ENCODE peak calls at places on chromosomes 6 and 20, in nine cellular contexts. One of them, this sample, is unnamed.

GRCh38 chr20:62529916-62530642 is 54.3 kb upstream of the GATA5 start:
- DNase-seq in activated B cell treated with CpG ODN at 0.5 μM for 24 hours: no peak
- DNase-seq in progenitor cell of endocrine pancreas: no peak
- DNase-seq in body of pancreas: no peak
- DNase-seq in CD8-positive, alpha-beta T cell: no peak
- DNase-seq in epithelial cell of esophagus: no peak
- DNase-seq in HepG2: no peak
- DNase-seq in spleen: no peak
- DNase-seq in GM13977: no peak
- DNase-seq in this sample: no peak

GRCh38 chr6:80523029-80523428 is 416.6 kb downstream of the BCKDHB start:
- DNase-seq in activated B cell treated with CpG ODN at 0.5 μM for 24 hours: no peak
- DNase-seq in progenitor cell of endocrine pancreas: no peak
- DNase-seq in body of pancreas: no peak
- DNase-seq in CD8-positive, alpha-beta T cell: no peak
- DNase-seq in epithelial cell of esophagus: no peak
- DNase-seq in HepG2: no peak
- DNase-seq in spleen: no peak
- DNase-seq in GM13977: no peak
- DNase-seq in this sample: no peak

GRCh38 chr6:61868507-61869080 is 417.4 kb downstream of the KHDRBS2 start:
- DNase-seq in activated B cell treated with CpG ODN at 0.5 μM for 24 hours: no peak
- DNase-seq in progenitor cell of endocrine pancreas: no peak
- DNase-seq in body of pancreas: no peak
- DNase-seq in CD8-positive, alpha-beta T cell: no peak
- DNase-seq in epithelial cell of esophagus: no peak
- DNase-seq in HepG2: no peak
- DNase-seq in spleen: peak; percentile 58
- DNase-seq in GM13977: no peak
- DNase-seq in this sample: no peak

GRCh38 chr6:107398005-107398404 is 61.4 kb downstream of the PDSS2 start:
- DNase-seq in activated B cell treated with CpG ODN at 0.5 μM for 24 hours: no peak
- DNase-seq in progenitor cell of endocrine pancreas: no peak
- DNase-seq in body of pancreas: no peak
- DNase-seq in CD8-positive, alpha-beta T cell: no peak
- DNase-seq in epithelial cell of esophagus: no peak
- DNase-seq in HepG2: no peak
- DNase-seq in spleen: no peak
- DNase-seq in GM13977: no peak
- DNase-seq in this sample: no peak

GRCh38 chr6:579339-579738 is 77.6 kb downstream of the HUS1B start:
- DNase-seq in activated B cell treated with CpG ODN at 0.5 μM for 24 hours: no peak
- DNase-seq in progenitor cell of endocrine pancreas: no peak
- DNase-seq in body of pancreas: no peak
- DNase-seq in CD8-positive, alpha-beta T cell: no peak
- DNase-seq in epithelial cell of esophagus: peak; percentile 21
- DNase-seq in HepG2: peak; percentile 25
- DNase-seq in spleen: no peak
- DNase-seq in GM13977: no peak
- DNase-seq in this sample: peak; percentile 34

GRCh38 chr6:34052071-34052825 is 93.6 kb downstream of the GRM4 start:
- DNase-seq in activated B cell treated with CpG ODN at 0.5 μM for 24 hours: no peak
- DNase-seq in progenitor cell of endocrine pancreas: no peak
- DNase-seq in body of pancreas: no peak
- DNase-seq in CD8-positive, alpha-beta T cell: no peak
- DNase-seq in epithelial cell of esophagus: no peak
- DNase-seq in HepG2: no peak
- DNase-seq in spleen: no peak
- DNase-seq in GM13977: no peak
- DNase-seq in this sample: no peak

GRCh38 chr20:14498809-14499208 is 161.4 kb upstream of the FLRT3 start:
- DNase-seq in activated B cell treated with CpG ODN at 0.5 μM for 24 hours: no peak
- DNase-seq in progenitor cell of endocrine pancreas: no peak
- DNase-seq in body of pancreas: no peak
- DNase-seq in CD8-positive, alpha-beta T cell: no peak
- DNase-seq in epithelial cell of esophagus: no peak
- DNase-seq in HepG2: no peak
- DNase-seq in spleen: no peak
- DNase-seq in GM13977: no peak
- DNase-seq in this sample: no peak

GRCh38 chr20:57662028-57662312 is 41.7 kb upstream of the ZBP1 start:
- DNase-seq in activated B cell treated with CpG ODN at 0.5 μM for 24 hours: no peak
- DNase-seq in progenitor cell of endocrine pancreas: no peak
- DNase-seq in body of pancreas: no peak
- DNase-seq in CD8-positive, alpha-beta T cell: no peak
- DNase-seq in epithelial cell of esophagus: no peak
- DNase-seq in HepG2: no peak
- DNase-seq in spleen: no peak
- DNase-seq in GM13977: no peak
- DNase-seq in this sample: no peak

GRCh38 chr6:6591778-6592388 is 3.4 kb downstream of the LY86 start:
- DNase-seq in activated B cell treated with CpG ODN at 0.5 μM for 24 hours: no peak
- DNase-seq in progenitor cell of endocrine pancreas: no peak
- DNase-seq in body of pancreas: peak; percentile 68
- DNase-seq in CD8-positive, alpha-beta T cell: no peak
- DNase-seq in epithelial cell of esophagus: no peak
- DNase-seq in HepG2: no peak
- DNase-seq in spleen: no peak
- DNase-seq in GM13977: no peak
- DNase-seq in this sample: no peak

GRCh38 chr20:56447227-56447626 is 21.2 kb upstream of the RTF2 start:
- DNase-seq in activated B cell treated with CpG ODN at 0.5 μM for 24 hours: no peak
- DNase-seq in progenitor cell of endocrine pancreas: no peak
- DNase-seq in body of pancreas: no peak
- DNase-seq in CD8-positive, alpha-beta T cell: no peak
- DNase-seq in epithelial cell of esophagus: no peak
- DNase-seq in HepG2: no peak
- DNase-seq in spleen: no peak
- DNase-seq in GM13977: no peak
- DNase-seq in this sample: no peak

GRCh38 chr6:70131528-70131927 is 171.4 kb downstream of the COL9A1 start:
- DNase-seq in activated B cell treated with CpG ODN at 0.5 μM for 24 hours: no peak
- DNase-seq in progenitor cell of endocrine pancreas: no peak
- DNase-seq in body of pancreas: no peak
- DNase-seq in CD8-positive, alpha-beta T cell: no peak
- DNase-seq in epithelial cell of esophagus: no peak
- DNase-seq in HepG2: no peak
- DNase-seq in spleen: no peak
- DNase-seq in GM13977: peak; percentile 41
- DNase-seq in this sample: no peak

GRCh38 chr6:85824329-85824728 is 181.6 kb upstream of the SYNCRIP start:
- DNase-seq in activated B cell treated with CpG ODN at 0.5 μM for 24 hours: no peak
- DNase-seq in progenitor cell of endocrine pancreas: no peak
- DNase-seq in body of pancreas: no peak
- DNase-seq in CD8-positive, alpha-beta T cell: no peak
- DNase-seq in epithelial cell of esophagus: no peak
- DNase-seq in HepG2: no peak
- DNase-seq in spleen: no peak
- DNase-seq in GM13977: no peak
- DNase-seq in this sample: no peak

GRCh38 chr6:65072500-65072899 is 634.5 kb downstream of the EYS start:
- DNase-seq in activated B cell treated with CpG ODN at 0.5 μM for 24 hours: no peak
- DNase-seq in progenitor cell of endocrine pancreas: no peak
- DNase-seq in body of pancreas: no peak
- DNase-seq in CD8-positive, alpha-beta T cell: no peak
- DNase-seq in epithelial cell of esophagus: no peak
- DNase-seq in HepG2: no peak
- DNase-seq in spleen: no peak
- DNase-seq in GM13977: no peak
- DNase-seq in this sample: no peak

GRCh38 chr20:3276400-3277015 is 37.5 kb upstream of the SLC4A11 start:
- DNase-seq in activated B cell treated with CpG ODN at 0.5 μM for 24 hours: no peak
- DNase-seq in progenitor cell of endocrine pancreas: no peak
- DNase-seq in body of pancreas: peak; percentile 24
- DNase-seq in CD8-positive, alpha-beta T cell: no peak
- DNase-seq in epithelial cell of esophagus: peak; percentile 28
- DNase-seq in HepG2: peak; percentile 68
- DNase-seq in spleen: no peak
- DNase-seq in GM13977: peak; percentile 58
- DNase-seq in this sample: peak; percentile 50

GRCh38 chr6:51753635-51754034 is 333.8 kb downstream of the PKHD1 start:
- DNase-seq in activated B cell treated with CpG ODN at 0.5 μM for 24 hours: no peak
- DNase-seq in progenitor cell of endocrine pancreas: peak; percentile 16
- DNase-seq in body of pancreas: peak; percentile 22
- DNase-seq in CD8-positive, alpha-beta T cell: no peak
- DNase-seq in epithelial cell of esophagus: peak; percentile 48
- DNase-seq in HepG2: peak; percentile 3
- DNase-seq in spleen: no peak
- DNase-seq in GM13977: no peak
- DNase-seq in this sample: peak; percentile 39
- TF ChIP-seq CTCF in activated B cell treated with CpG ODN at 0.5 μM for 24 hours: no peak
- TF ChIP-seq CTCF in progenitor cell of endocrine pancreas: peak; percentile 70
- TF ChIP-seq CTCF in body of pancreas: no peak
- TF ChIP-seq CTCF in CD8-positive, alpha-beta T cell: no peak
- TF ChIP-seq CTCF in epithelial cell of esophagus: peak; percentile 68
- TF ChIP-seq CTCF in HepG2: peak; percentile 83
- TF ChIP-seq CTCF in spleen: no peak
- TF ChIP-seq CTCF in GM13977: peak; percentile 68
- TF ChIP-seq CTCF in this sample: peak; percentile 28

DNA sequence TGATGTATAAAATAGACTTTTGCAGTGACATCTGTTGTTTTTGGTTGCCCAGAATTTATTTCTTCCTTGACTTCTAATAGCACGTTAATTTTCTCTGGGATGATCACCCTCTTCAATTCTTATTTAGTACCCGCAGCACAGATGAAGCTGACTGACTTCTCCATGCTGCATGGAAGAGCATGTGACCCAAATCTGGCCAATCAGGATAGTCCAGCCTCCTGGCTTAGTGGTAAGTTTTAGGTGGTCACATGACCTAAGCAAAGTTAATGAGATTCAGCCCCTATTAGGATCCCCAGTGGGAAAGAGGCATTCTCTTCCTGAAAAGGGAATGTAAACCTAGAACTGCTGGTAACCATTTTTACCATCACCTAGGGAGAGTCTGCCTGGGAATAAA is 13.8 kb upstream of the SIRT5 start:
- DNase-seq in activated B cell treated with CpG ODN at 0.5 μM for 24 hours: no peak
- DNase-seq in progenitor cell of endocrine pancreas: no peak
- DNase-seq in body of pancreas: no peak
- DNase-seq in CD8-positive, alpha-beta T cell: no peak
- DNase-seq in epithelial cell of esophagus: no peak
- DNase-seq in HepG2: no peak
- DNase-seq in spleen: no peak
- DNase-seq in GM13977: no peak
- DNase-seq in this sample: no peak
- TF ChIP-seq CTCF in activated B cell treated with CpG ODN at 0.5 μM for 24 hours: no peak
- TF ChIP-seq CTCF in progenitor cell of endocrine pancreas: no peak
- TF ChIP-seq CTCF in body of pancreas: no peak
- TF ChIP-seq CTCF in CD8-positive, alpha-beta T cell: no peak
- TF ChIP-seq CTCF in epithelial cell of esophagus: no peak
- TF ChIP-seq CTCF in HepG2: no peak
- TF ChIP-seq CTCF in spleen: no peak
- TF ChIP-seq CTCF in GM13977: no peak
- TF ChIP-seq CTCF in this sample: no peak

DNA sequence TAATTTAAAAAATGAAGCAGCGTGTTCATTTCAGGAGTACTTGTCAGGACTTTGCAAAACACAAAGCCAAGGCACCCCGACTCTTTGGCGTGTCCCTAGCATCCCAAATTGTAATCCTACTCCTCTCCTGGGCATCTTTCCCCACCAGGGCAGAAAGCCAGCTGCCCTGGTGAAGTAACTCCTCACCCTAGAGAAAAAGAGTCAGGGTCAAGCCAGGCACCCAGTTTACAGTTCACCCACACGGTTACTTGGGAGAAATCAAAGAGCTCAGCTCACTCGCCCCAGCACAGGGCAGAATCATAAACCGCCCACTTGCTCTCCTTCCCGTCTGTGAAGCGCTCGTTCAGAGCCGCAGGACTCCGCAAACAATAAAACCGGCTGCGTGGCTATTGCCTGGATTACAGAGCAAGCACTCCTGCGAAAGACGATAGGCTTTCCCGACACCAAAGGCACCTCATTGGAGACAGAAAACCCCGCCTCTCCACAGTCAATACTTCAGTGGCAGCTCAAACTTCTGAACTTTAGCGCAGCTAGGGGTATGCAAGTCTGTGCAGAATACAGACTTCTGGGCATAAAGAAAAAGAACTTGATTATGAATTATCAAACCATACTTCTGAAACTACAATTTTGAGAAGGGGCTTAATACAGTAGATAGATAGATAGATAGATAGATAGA is 73.0 kb upstream of the NHSL1 start:
- DNase-seq in activated B cell treated with CpG ODN at 0.5 μM for 24 hours: no peak
- DNase-seq in progenitor cell of endocrine pancreas: peak; percentile 68
- DNase-seq in body of pancreas: peak; percentile 90
- DNase-seq in CD8-positive, alpha-beta T cell: no peak
- DNase-seq in epithelial cell of esophagus: peak; percentile 89
- DNase-seq in HepG2: peak; percentile 97
- DNase-seq in spleen: no peak
- DNase-seq in GM13977: no peak
- DNase-seq in this sample: no peak
- TF ChIP-seq CTCF in activated B cell treated with CpG ODN at 0.5 μM for 24 hours: no peak
- TF ChIP-seq CTCF in progenitor cell of endocrine pancreas: no peak
- TF ChIP-seq CTCF in body of pancreas: no peak
- TF ChIP-seq CTCF in CD8-positive, alpha-beta T cell: no peak
- TF ChIP-seq CTCF in epithelial cell of esophagus: no peak
- TF ChIP-seq CTCF in HepG2: no peak
- TF ChIP-seq CTCF in spleen: no peak
- TF ChIP-seq CTCF in GM13977: no peak
- TF ChIP-seq CTCF in this sample: no peak

DNA sequence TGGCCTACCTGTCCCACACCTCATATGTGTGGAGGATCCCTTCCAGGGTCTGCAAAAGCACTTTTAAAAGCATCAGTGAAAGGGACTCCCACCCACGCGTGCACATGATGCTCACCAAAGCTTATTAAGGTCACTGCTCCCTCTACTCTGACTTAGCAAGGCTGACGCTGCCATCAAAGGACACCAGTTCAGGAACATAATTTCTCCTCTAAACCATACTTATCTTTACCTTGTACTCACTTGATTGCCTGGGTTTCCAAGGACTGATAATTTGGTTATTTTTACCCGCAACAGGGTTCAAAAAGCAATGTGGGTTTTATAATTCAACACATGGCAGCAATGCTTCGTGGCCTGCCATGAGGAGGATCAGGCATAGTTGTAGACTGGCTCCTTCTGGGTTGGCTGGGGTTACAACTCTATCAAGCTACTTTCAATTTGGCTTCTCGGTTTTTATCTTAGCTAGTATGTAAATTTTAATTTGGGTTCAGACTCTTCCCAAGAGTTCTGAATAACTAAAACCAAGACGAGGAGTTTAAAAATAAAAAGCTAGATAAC is 52.2 kb upstream of the EMILIN3 start:
- DNase-seq in activated B cell treated with CpG ODN at 0.5 μM for 24 hours: no peak
- DNase-seq in progenitor cell of endocrine pancreas: no peak
- DNase-seq in body of pancreas: no peak
- DNase-seq in CD8-positive, alpha-beta T cell: no peak
- DNase-seq in epithelial cell of esophagus: no peak
- DNase-seq in HepG2: no peak
- DNase-seq in spleen: no peak
- DNase-seq in GM13977: no peak
- DNase-seq in this sample: no peak
- TF ChIP-seq CTCF in activated B cell treated with CpG ODN at 0.5 μM for 24 hours: no peak
- TF ChIP-seq CTCF in progenitor cell of endocrine pancreas: no peak
- TF ChIP-seq CTCF in body of pancreas: no peak
- TF ChIP-seq CTCF in CD8-positive, alpha-beta T cell: no peak
- TF ChIP-seq CTCF in epithelial cell of esophagus: no peak
- TF ChIP-seq CTCF in HepG2: no peak
- TF ChIP-seq CTCF in spleen: no peak
- TF ChIP-seq CTCF in GM13977: no peak
- TF ChIP-seq CTCF in this sample: no peak

GRCh38 chr6:110635096-110635495 is 158.7 kb upstream of the SLC22A16 start:
- DNase-seq in activated B cell treated with CpG ODN at 0.5 μM for 24 hours: no peak
- DNase-seq in progenitor cell of endocrine pancreas: no peak
- DNase-seq in body of pancreas: no peak
- DNase-seq in CD8-positive, alpha-beta T cell: no peak
- DNase-seq in epithelial cell of esophagus: no peak
- DNase-seq in HepG2: no peak
- DNase-seq in spleen: no peak
- DNase-seq in GM13977: no peak
- DNase-seq in this sample: no peak
- TF ChIP-seq CTCF in activated B cell treated with CpG ODN at 0.5 μM for 24 hours: no peak
- TF ChIP-seq CTCF in progenitor cell of endocrine pancreas: no peak
- TF ChIP-seq CTCF in body of pancreas: no peak
- TF ChIP-seq CTCF in CD8-positive, alpha-beta T cell: no peak
- TF ChIP-seq CTCF in epithelial cell of esophagus: no peak
- TF ChIP-seq CTCF in HepG2: no peak
- TF ChIP-seq CTCF in spleen: no peak
- TF ChIP-seq CTCF in GM13977: no peak
- TF ChIP-seq CTCF in this sample: no peak

This sample was measured in MCF 10A.